ENCODE peak calls at places on chromosomes 5 and 9, in four cellular contexts. R is HCT116, G is SK-N-SH, J is HepG2. T is an unnamed sample.

GRCh38 chr9:121556580-121556979 is 56.9 kb upstream of the GGTA1 start:
- DNase-seq in R (no peak), G (no peak), J (no peak), T (no peak)

GRCh38 chr5:176700239-176700847 is 53.1 kb downstream of the TSPAN17 start:
- DNase-seq in R (no peak), G (peak; percentile 85), J (no peak), T (peak; percentile 47)

GRCh38 chr5:36378551-36378950 is 76.8 kb upstream of the RANBP3L start:
- DNase-seq in R (no peak), G (no peak), J (no peak), T (no peak)

GRCh38 chr5:2797981-2798380 is 46.5 kb upstream of the IRX2 start:
- DNase-seq in R (no peak), G (no peak), J (no peak), T (no peak)

GRCh38 chr5:83222906-83223305 is 145.6 kb downstream of the XRCC4 start:
- DNase-seq in R (no peak), G (no peak), J (no peak), T (no peak)

GRCh38 chr5:145925353-145925752 is 11.0 kb upstream of the SH3RF2 start:
- DNase-seq in R (no peak), G (no peak), J (no peak), T (no peak)

GRCh38 chr9:73037613-73038012 is 84.8 kb upstream of the ALDH1A1 start:
- DNase-seq in R (no peak), G (no peak), J (peak; percentile 18), T (no peak)

GRCh38 chr5:158679221-158679641 is 420.5 kb downstream of the EBF1 start:
- DNase-seq in R (no peak), G (no peak), J (no peak), T (no peak)

GRCh38 chr9:136543280-136543679 is 2.6 kb downstream of the NOTCH1 start:
- DNase-seq in R (no peak), G (no peak), J (no peak), T (no peak)

GRCh38 chr5:14744296-14745187 is 80.0 kb downstream of the OTULIN start:
- DNase-seq in R (no peak), G (no peak), J (peak; percentile 41), T (no peak)

GRCh38 chr9:81411961-81412360 is 277.4 kb downstream of the TLE1 start:
- DNase-seq in R (no peak), G (no peak), J (no peak), T (no peak)

GRCh38 chr5:109173395-109173794 is 236.4 kb downstream of the PJA2 start:
- DNase-seq in R (no peak), G (no peak), J (no peak), T (no peak)
- H3K4me2 ChIP-seq in R (no peak overlapping the region), G (no peak overlapping the region), J (no peak overlapping the region), T (no peak overlapping the region)

GRCh38 chr5:133895979-133896378 is 72.4 kb downstream of the C5orf15 start:
- DNase-seq in R (no peak), G (no peak), J (no peak), T (no peak)

GRCh38 chr5:133892774-133893173 is 75.7 kb downstream of the C5orf15 start:
- DNase-seq in R (no peak), G (no peak), J (no peak), T (no peak)

GRCh38 chr5:133892306-133892705 is 76.1 kb downstream of the C5orf15 start:
- DNase-seq in R (no peak), G (no peak), J (no peak), T (no peak)

GRCh38 chr5:133896446-133896845 is 72.0 kb downstream of the C5orf15 start:
- DNase-seq in R (no peak), G (no peak), J (no peak), T (no peak)

GRCh38 chr5:133894143-133894542 is 74.3 kb downstream of the C5orf15 start:
- DNase-seq in R (no peak), G (no peak), J (no peak), T (no peak)
- TF ChIP-seq ELF1 in R (no peak), G (no peak), J (no peak), T (no peak)

GRCh38 chr5:56692359-56693219 is 122.8 kb upstream of the MAP3K1 start:
- DNase-seq in R (no peak), G (no peak), J (no peak), T (no peak)
- H3K4me2 ChIP-seq in R (no peak overlapping the region), G (no peak overlapping the region), J (no peak overlapping the region), T (no peak overlapping the region)

GRCh38 chr9:18137815-18138214 is 336.1 kb upstream of the ADAMTSL1 start:
- DNase-seq in R (no peak), G (no peak), J (no peak), T (no peak)
- TF ChIP-seq ELF1 in R (no peak), G (no peak), J (no peak), T (no peak)

GRCh38 chr5:32866138-32866537 is 155.0 kb downstream of the NPR3 start:
- DNase-seq in R (no peak), G (no peak), J (no peak), T (no peak)
- H3K4me2 ChIP-seq in R (no peak overlapping the region), G (no peak overlapping the region), J (no peak overlapping the region), T (no peak overlapping the region)

GRCh38 chr9:4585135-4585534 is 77.0 kb upstream of the PLPP6 start:
- DNase-seq in R (no peak), G (no peak), J (no peak), T (no peak)
- TF ChIP-seq ELF1 in R (no peak), G (no peak), J (no peak), T (no peak)

GRCh38 chr5:76701298-76701697 is 14.6 kb upstream of the F2R start:
- DNase-seq in R (no peak), G (no peak), J (peak; percentile 28), T (no peak)
- H3K4me2 ChIP-seq in R (no peak overlapping the region), G (peak overlapping the region; percentile 24), J (no peak overlapping the region), T (no peak overlapping the region)

DNA sequence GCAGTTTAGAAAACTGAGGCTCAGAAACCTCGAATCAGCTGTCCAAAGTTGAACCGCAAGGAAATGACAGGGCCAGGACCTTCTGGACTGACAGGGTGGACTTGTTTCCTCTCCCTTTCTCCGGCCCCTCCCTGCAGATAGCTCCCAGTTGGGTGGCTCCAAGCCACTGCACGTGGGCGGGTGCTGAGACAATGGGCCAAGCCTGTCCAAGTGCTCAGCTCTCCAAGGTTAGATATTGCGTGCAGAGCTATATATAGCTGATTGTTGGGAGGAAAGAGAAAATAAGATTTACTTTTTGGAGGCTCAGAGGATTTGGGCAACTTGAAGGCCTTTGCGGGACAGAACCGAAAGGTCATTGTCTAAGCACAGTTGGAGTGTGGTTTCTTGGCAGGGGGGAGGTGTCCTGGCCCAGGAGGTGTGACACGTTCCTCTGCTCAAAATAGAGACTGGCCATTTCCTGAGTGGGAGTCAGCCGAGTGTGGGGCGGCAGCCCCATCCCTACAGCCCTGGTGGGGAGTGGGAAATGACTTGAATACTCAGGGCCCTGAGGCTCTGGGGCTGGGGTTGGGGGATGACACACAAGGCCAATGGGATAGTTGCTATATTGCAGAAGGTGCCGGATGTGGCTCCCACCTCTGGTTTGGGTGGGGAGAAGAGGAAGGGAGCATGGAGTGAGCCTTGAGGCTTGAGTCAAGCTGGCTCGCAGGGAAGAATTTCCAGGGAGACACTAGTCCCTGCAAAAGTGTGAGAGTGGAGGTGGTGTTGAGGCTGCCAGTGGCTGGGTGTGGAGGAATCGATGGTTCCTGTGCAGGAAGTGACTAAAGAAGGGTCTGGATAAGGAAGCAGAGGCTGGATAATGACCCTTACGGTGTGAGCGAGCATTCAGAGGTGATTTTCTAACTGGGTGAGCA is 44.4 kb upstream of the SMAD5 start:
- DNase-seq in R (no peak), G (no peak), J (no peak), T (peak; percentile 60)
- TF ChIP-seq ELF1 in R (no peak), G (no peak), J (no peak), T (no peak)

DNA sequence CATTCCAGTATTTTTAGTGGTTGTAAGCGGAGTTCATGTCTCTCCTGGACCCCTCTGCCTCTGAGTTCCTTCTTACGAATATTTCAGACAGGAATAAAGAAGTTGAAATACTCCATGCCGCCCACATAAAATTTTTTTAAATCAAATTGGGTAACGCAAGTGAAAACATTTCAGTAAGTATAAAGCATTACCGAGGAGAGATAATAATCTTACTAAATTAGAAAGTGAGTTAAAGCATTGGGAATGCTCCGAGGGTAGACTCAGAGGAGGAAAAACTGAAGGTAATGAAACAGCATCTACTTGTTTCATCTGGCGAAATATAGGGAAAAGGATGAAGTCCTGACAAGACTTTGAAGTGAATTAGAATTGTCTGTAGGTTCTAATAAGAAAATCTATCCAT is 317.6 kb downstream of the ARRDC3 start:
- DNase-seq in R (no peak), G (no peak), J (no peak), T (no peak)
- H3K4me2 ChIP-seq in R (no peak overlapping the region), G (no peak overlapping the region), J (no peak overlapping the region), T (no peak overlapping the region)

GRCh38 chr5:136729901-136730355 is 364.6 kb upstream of the TRPC7 start:
- DNase-seq in R (peak; percentile 34), G (peak; percentile 12), J (no peak), T (peak; percentile 32)
- TF ChIP-seq ELF1 in R (no peak), G (no peak), J (no peak), T (no peak)